ENCODE peak calls at places on chromosomes 5 and 9, in four cellular contexts. I is H54, X is mesothelial cell of epicardium, H is cardiac septum. R is an unnamed sample.
A peak's percentile ranks its signal among the peaks of the same experiment; 100 is the strongest.

GRCh38 chr5:1001406-1002270 is 7.0 kb upstream of the NKD2 start:
- DNase-seq in I (no peak), X (no peak), H (peak; percentile 66), R (peak; percentile 60)

GRCh38 chr5:159061834-159062530 is 37.7 kb downstream of the EBF1 start:
- DNase-seq in I (no peak), X (no peak), H (no peak), R (no peak)

GRCh38 chr5:78522476-78523105 is 126.0 kb downstream of the LHFPL2 start:
- DNase-seq in I (no peak), X (no peak), H (no peak), R (no peak)

GRCh38 chr5:176875014-176875550 is 24.1 kb downstream of the HK3 start:
- DNase-seq in I (no peak), X (no peak), H (no peak), R (no peak)

GRCh38 chr5:144144956-144145751 is 25.3 kb downstream of the YIPF5 start:
- DNase-seq in I (no peak), X (no peak), H (no peak), R (no peak)

GRCh38 chr5:177327539-177328522 is 16.1 kb upstream of the MXD3 start:
- DNase-seq in I (peak; percentile 47), X (no peak), H (no peak), R (no peak)

GRCh38 chr9:13479071-13479470 is 199.6 kb upstream of the MPDZ start:
- DNase-seq in I (no peak), X (no peak), H (no peak), R (no peak)

GRCh38 chr5:53031695-53032096 is 42.5 kb downstream of the ITGA2 start:
- DNase-seq in I (peak; percentile 15), X (no peak), H (no peak), R (no peak)

GRCh38 chr5:3276891-3277290 is 318.7 kb upstream of the IRX1 start:
- DNase-seq in I (no peak), X (no peak), H (no peak), R (no peak)

R was measured in type B pancreatic cell.